ENCODE peak calls at places on chromosomes 12 and 14, in five cellular contexts. R, Y, T, H and Z are unnamed samples.

GRCh38 chr14:101126376-101127130 is 223.0 kb upstream of the RTL1 start:
- DNase-seq in R (no peak), Y (no peak), T (no peak), H (no peak), Z (no peak)

GRCh38 chr12:70779250-70779649 is 141.3 kb downstream of the PTPRR start:
- DNase-seq in R (no peak), Y (no peak), T (no peak), H (no peak), Z (no peak)

GRCh38 chr14:33165926-33166289 is 227.2 kb downstream of the NPAS3 start:
- DNase-seq in R (no peak), Y (no peak), T (no peak), H (no peak), Z (no peak)

GRCh38 chr12:68374315-68374982 is 42.3 kb upstream of the MDM1 start:
- DNase-seq in R (no peak), Y (no peak), T (no peak), H (no peak), Z (no peak)

GRCh38 chr12:114685869-114686268 is 1.9 kb upstream of the TBX3 start:
- DNase-seq in R (peak; percentile 71), Y (no peak), T (no peak), H (no peak), Z (no peak)

GRCh38 chr12:121872546-121873223 is 14.0 kb upstream of the HPD start:
- DNase-seq in R (peak; percentile 99), Y (no peak), T (no peak), H (no peak), Z (no peak)

GRCh38 chr14:60656755-60657608 is 7.7 kb upstream of the SIX1 start:
- DNase-seq in R (peak; percentile 73), Y (no peak), T (peak; percentile 75), H (peak; percentile 58), Z (no peak)

GRCh38 chr12:73421832-73422231 is 1115.8 kb upstream of the ATXN7L3B start:
- DNase-seq in R (no peak), Y (no peak), T (no peak), H (no peak), Z (no peak)

GRCh38 chr14:77307099-77307496 is 13.6 kb downstream of the POMT2 start:
- DNase-seq in R (peak; percentile 20), Y (no peak), T (no peak), H (peak; percentile 58), Z (no peak)

GRCh38 chr12:77847060-77847541 is 16.4 kb downstream of the NAV3 start:
- DNase-seq in R (peak; percentile 1), Y (no peak), T (no peak), H (no peak), Z (no peak)

GRCh38 chr12:115990241-115990640 is 287.3 kb downstream of the MED13L start:
- DNase-seq in R (no peak), Y (no peak), T (no peak), H (no peak), Z (no peak)

GRCh38 chr12:16606936-16607335 is 974 bp upstream of the LMO3 start:
- DNase-seq in R (no peak), Y (no peak), T (no peak), H (no peak), Z (no peak)

GRCh38 chr12:1843641-1844005 is 23.3 kb downstream of the LRTM2 start:
- DNase-seq in R (no peak), Y (no peak), T (no peak), H (no peak), Z (no peak)

GRCh38 chr12:49094104-49094948 is at the start of gene DHH:
- DNase-seq in R (no peak), Y (peak; percentile 85), T (no peak), H (no peak), Z (no peak)

GRCh38 chr14:24274101-24274543 is 2.7 kb upstream of the RABGGTA start:
- DNase-seq in R (peak; percentile 31), Y (no peak), T (no peak), H (no peak), Z (no peak)

GRCh38 chr12:46148706-46149463 is 120.0 kb downstream of the SLC38A1 start:
- DNase-seq in R (no peak), Y (no peak), T (no peak), H (no peak), Z (no peak)

GRCh38 chr12:60227916-60228315 is 632.1 kb downstream of the SLC16A7 start:
- DNase-seq in R (no peak), Y (no peak), T (no peak), H (no peak), Z (no peak)

GRCh38 chr14:22012452-22012851 is 338.8 kb upstream of the OR4E1 start:
- DNase-seq in R (no peak), Y (no peak), T (no peak), H (no peak), Z (no peak)

GRCh38 chr12:7303772-7304171 is at the start of gene ACSM4:
- DNase-seq in R (no peak), Y (no peak), T (no peak), H (no peak), Z (no peak)

GRCh38 chr14:102949062-102949800 is 26.8 kb downstream of the AMN start:
- DNase-seq in R (peak; percentile 58), Y (no peak), T (peak; percentile 35), H (no peak), Z (no peak)

GRCh38 chr12:70317781-70318180 is 48.3 kb upstream of the KCNMB4 start:
- DNase-seq in R (no peak), Y (no peak), T (no peak), H (no peak), Z (no peak)

GRCh38 chr14:43338713-43339112 is 1168.4 kb downstream of the FSCB start:
- DNase-seq in R (no peak), Y (no peak), T (no peak), H (no peak), Z (no peak)

GRCh38 chr12:123076604-123077297 is 74.1 kb downstream of the PITPNM2 start:
- DNase-seq in R (no peak), Y (no peak), T (no peak), H (no peak), Z (no peak)

GRCh38 chr12:46675736-46676135 is 150.1 kb downstream of the SLC38A4 start:
- DNase-seq in R (peak; percentile 44), Y (peak; percentile 17), T (peak; percentile 33), H (peak; percentile 30), Z (no peak)

GRCh38 chr12:94763461-94763860 is 113.1 kb upstream of the TMCC3 start:
- DNase-seq in R (no peak), Y (no peak), T (no peak), H (no peak), Z (no peak)

DNA sequence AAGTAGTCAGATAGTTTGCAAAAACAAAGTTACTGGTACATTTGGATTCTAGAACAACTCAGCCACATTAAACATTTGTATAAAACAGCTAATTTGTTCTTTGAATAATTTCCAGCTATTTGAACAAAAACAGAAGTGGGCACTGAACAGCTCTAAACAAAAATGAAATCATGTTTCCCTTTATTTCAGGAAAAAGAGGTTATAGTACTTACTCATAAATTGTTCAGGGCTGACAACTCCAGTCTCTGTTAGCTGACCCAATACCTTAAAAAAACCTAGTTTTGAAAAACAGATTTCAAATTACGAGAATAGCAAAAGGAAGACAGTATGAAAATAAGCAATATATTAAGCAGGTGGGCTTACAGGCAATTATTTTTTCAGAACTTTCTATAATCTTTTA is 8.2 kb downstream of the GNPNAT1 start:
- DNase-seq in R (no peak), Y (no peak), T (no peak), H (no peak), Z (no peak)
- H3K4me2 ChIP-seq in R (no peak overlapping the region), Y (no peak overlapping the region), T (no peak overlapping the region), H (no peak overlapping the region), Z (no peak overlapping the region)

GRCh38 chr12:14937014-14937413 is 1.3 kb downstream of the ERP27 start:
- DNase-seq in R (no peak), Y (no peak), T (no peak), H (no peak), Z (no peak)
- TF ChIP-seq MAFK in R (no peak), Y (no peak), T (no peak), H (no peak), Z (no peak)

GRCh38 chr12:11832100-11832499 is 182.6 kb downstream of the ETV6 start:
- DNase-seq in R (no peak), Y (no peak), T (no peak), H (peak; percentile 31), Z (no peak)

GRCh38 chr12:11834925-11835324 is 185.5 kb downstream of the ETV6 start:
- DNase-seq in R (no peak), Y (no peak), T (no peak), H (no peak), Z (no peak)

GRCh38 chr12:11833174-11833895 is 183.9 kb downstream of the ETV6 start:
- DNase-seq in R (no peak), Y (no peak), T (no peak), H (no peak), Z (no peak)

GRCh38 chr12:11836282-11836963 is 186.9 kb downstream of the ETV6 start:
- DNase-seq in R (no peak), Y (no peak), T (no peak), H (no peak), Z (no peak)

DNA sequence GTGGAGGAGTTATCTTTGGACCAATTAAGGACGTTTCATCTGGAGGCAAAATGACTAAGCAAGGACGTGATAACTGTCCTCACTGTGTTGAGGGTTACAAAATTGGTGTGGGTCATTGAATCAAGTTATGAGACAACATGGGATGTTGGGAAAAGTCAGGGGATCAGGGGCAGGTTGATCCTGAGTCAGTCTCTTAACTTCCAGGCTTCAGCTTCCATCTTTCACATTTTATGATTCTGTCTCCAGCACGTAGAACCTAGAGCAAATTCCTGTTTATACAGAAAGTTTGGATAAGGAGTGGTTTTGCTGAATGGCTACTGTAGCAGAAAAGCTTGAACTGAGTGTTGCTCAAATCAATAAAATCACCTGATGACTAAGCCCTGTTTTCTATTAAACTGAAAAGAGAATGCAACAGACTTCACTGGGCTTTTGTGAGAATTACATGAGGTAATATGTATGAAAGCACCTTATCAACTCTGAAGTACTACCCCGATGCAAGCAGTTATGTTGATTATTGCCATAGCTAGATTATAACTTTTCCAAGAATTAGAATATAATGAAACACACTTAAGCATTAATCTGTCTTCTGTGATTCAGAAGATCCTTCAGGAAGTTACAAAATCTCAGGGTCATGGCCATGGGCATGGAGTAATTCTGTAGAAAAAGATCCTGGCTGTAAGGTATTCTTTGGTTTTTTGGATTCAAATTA is 184.8 kb downstream of the ETV6 start:
- DNase-seq in R (peak; percentile 41), Y (no peak), T (no peak), H (no peak), Z (no peak)
- H3K4me2 ChIP-seq in R (peak overlapping the region; percentile 3), Y (no peak overlapping the region), T (peak overlapping the region; percentile 4), H (no peak overlapping the region), Z (no peak overlapping the region)

GRCh38 chr12:105365231-105365630 is 34.7 kb downstream of the C12orf75 start:
- DNase-seq in R (no peak), Y (no peak), T (no peak), H (no peak), Z (no peak)

GRCh38 chr12:105363890-105364289 is 33.4 kb downstream of the C12orf75 start:
- DNase-seq in R (peak; percentile 23), Y (no peak), T (no peak), H (no peak), Z (no peak)

GRCh38 chr12:105368047-105368646 is 37.7 kb downstream of the C12orf75 start:
- DNase-seq in R (no peak), Y (no peak), T (no peak), H (no peak), Z (no peak)

DNA sequence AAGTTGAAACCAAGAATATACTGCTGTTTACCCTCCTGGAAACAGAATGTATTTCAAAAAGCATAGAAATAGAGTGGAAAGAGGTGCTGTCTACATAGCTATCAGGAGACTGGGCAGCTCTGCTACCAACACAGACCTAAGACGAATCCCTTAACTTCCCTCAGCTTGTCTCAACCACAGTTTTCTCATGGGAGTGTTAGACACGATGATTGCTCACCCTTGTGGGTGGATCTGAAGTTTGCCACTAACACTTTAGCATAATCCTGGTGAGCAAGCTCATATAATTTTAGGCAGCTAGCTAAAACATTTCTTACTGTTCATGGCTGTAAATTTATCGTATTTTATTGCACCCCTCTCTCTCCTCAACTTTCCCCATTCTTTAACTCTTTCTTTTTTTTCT is 38.5 kb downstream of the C12orf75 start:
- DNase-seq in R (peak; percentile 84), Y (no peak), T (no peak), H (no peak), Z (no peak)
- TF ChIP-seq MAFK in R (no peak), Y (no peak), T (no peak), H (no peak), Z (no peak)